ENCODE peak calls at places on chromosomes 13 and 19, in four cellular contexts. W, V, G and L are unnamed samples.

GRCh38 chr13:35789335-35790166 is 313.1 kb upstream of the MAB21L1 start:
- DNase-seq in V (peak), G (no peak), W (no peak), L (no peak)

GRCh38 chr19:16319466-16319865 is 5.2 kb upstream of the KLF2 start:
- DNase-seq in W (no peak), G (no peak), V (no peak), L (no peak)

GRCh38 chr19:33388817-33389573 is 15.5 kb downstream of the CEBPG start:
- DNase-seq in W (no peak), V (peak), G (peak), L (peak)

GRCh38 chr19:53780506-53780905 is 43.6 kb downstream of the NLRP12 start:
- DNase-seq in V (no peak), G (no peak), W (no peak), L (no peak)

GRCh38 chr13:41603917-41604316 is 146.6 kb downstream of the RGCC start:
- DNase-seq in V (no peak), W (no peak), G (no peak), L (no peak)

GRCh38 chr13:43229506-43229905 is 206.1 kb downstream of the DNAJC15 start:
- DNase-seq in W (no peak), V (no peak), G (no peak), L (no peak)

GRCh38 chr13:111156421-111156820 is 41.3 kb downstream of the ARHGEF7 start:
- DNase-seq in V (no peak), G (no peak), W (no peak), L (no peak)

GRCh38 chr19:49064768-49065611 is at the start of gene NTF4:
- DNase-seq in G (no peak), V (peak), W (no peak), L (peak)

GRCh38 chr19:52492201-52492960 is 35.1 kb upstream of the ZNF808 start:
- DNase-seq in G (no peak), V (peak), W (no peak), L (peak)

GRCh38 chr19:46392252-46392801 is 21.0 kb downstream of the CCDC8 start:
- DNase-seq in W (no peak), V (no peak), G (no peak), L (peak)

GRCh38 chr13:63396746-63397145 is 1981.1 kb upstream of the PCDH20 start:
- DNase-seq in W (no peak), G (no peak), V (no peak), L (no peak)